ENCODE peak calls at places on chromosome 18, in five cellular contexts. T, U, V, J and H are unnamed samples.

GRCh38 chr18:44855681-44856080 is 175.0 kb downstream of the SETBP1 start:
- DNase-seq in T (no peak), U (no peak), V (no peak), J (no peak), H (no peak)

GRCh38 chr18:11368020-11368419 is 218.7 kb upstream of the PIEZO2 start:
- DNase-seq in T (no peak), U (peak), V (no peak), J (no peak), H (no peak)

GRCh38 chr18:23277399-23277798 is 142.1 kb downstream of the CABLES1 start:
- DNase-seq in T (no peak), U (no peak), V (no peak), J (no peak), H (no peak)

GRCh38 chr18:24657461-24657860 is 197.0 kb downstream of the HRH4 start:
- DNase-seq in T (no peak), U (no peak), V (no peak), J (no peak), H (no peak)

GRCh38 chr18:2686349-2686968 is 30.9 kb downstream of the SMCHD1 start:
- DNase-seq in T (no peak), U (no peak), V (no peak), J (no peak), H (no peak)

GRCh38 chr18:79985172-79985571 is 3.2 kb downstream of the TXNL4A start:
- DNase-seq in T (no peak), U (no peak), V (no peak), J (no peak), H (no peak)

GRCh38 chr18:3620146-3621119 is 170.5 kb downstream of the TGIF1 start:
- DNase-seq in T (no peak), U (no peak), V (no peak), J (no peak), H (peak)

GRCh38 chr18:56019156-56019555 is 431.2 kb upstream of the TCF4 start:
- DNase-seq in T (no peak), U (no peak), V (no peak), J (no peak), H (no peak)

GRCh38 chr18:44880170-44880569 is 199.5 kb downstream of the SETBP1 start:
- DNase-seq in T (no peak), U (no peak), V (peak), J (no peak), H (no peak)

GRCh38 chr18:34990571-34990970 is 50.6 kb upstream of the MAPRE2 start:
- DNase-seq in T (no peak), U (peak), V (no peak), J (no peak), H (no peak)

GRCh38 chr18:21000667-21001066 is 110.9 kb downstream of the ROCK1 start:
- DNase-seq in T (no peak), U (peak), V (no peak), J (no peak), H (no peak)